ENCODE peak calls at places on chromosomes 12 and 14, in eight cellular contexts. B, S, M, I, E, C, Q and U are unnamed samples.

GRCh38 chr14:99968931-99969330 is 96.3 kb upstream of the EVL start:
- DNase-seq in S (peak; percentile 76), B (no peak), Q (peak; percentile 16), M (no peak), I (no peak), E (no peak), C (no peak), U (no peak)

GRCh38 chr12:113610698-113611097 is 139.0 kb upstream of the LHX5 start:
- DNase-seq in S (no peak), B (no peak), E (no peak), M (no peak), Q (no peak), C (no peak), I (no peak), U (no peak)

GRCh38 chr14:65413739-65414045 is 1.2 kb downstream of the FUT8 start:
- DNase-seq in B (peak; percentile 81), M (no peak), C (no peak), S (no peak), E (no peak), I (no peak), Q (no peak), U (no peak)

GRCh38 chr12:96774501-96775256 is 132.4 kb upstream of the NEDD1 start:
- DNase-seq in S (peak; percentile 49), B (no peak), M (no peak), C (no peak), E (no peak), I (no peak), Q (no peak), U (peak; percentile 79)

GRCh38 chr12:95996034-95996658 is at the start of gene HAL:
- DNase-seq in M (peak; percentile 52), B (no peak), Q (no peak), S (no peak), C (no peak), I (peak; percentile 54), E (no peak), U (no peak)

GRCh38 chr12:131084341-131085011 is 130.8 kb downstream of the ADGRD1 start:
- DNase-seq in I (no peak), S (no peak), E (peak; percentile 3), B (no peak), M (no peak), Q (no peak), C (no peak), U (no peak)

GRCh38 chr14:87896393-87897380 is 96.3 kb downstream of the GALC start:
- DNase-seq in Q (peak; percentile 37), E (no peak), S (peak; percentile 52), B (peak; percentile 22), I (peak; percentile 46), M (peak; percentile 77), C (peak; percentile 24), U (no peak)

GRCh38 chr12:121748571-121749265 is 36.2 kb downstream of the TMEM120B start:
- DNase-seq in Q (no peak), E (no peak), S (peak; percentile 86), I (peak; percentile 83), B (no peak), C (no peak), M (peak; percentile 88), U (peak; percentile 19)

GRCh38 chr14:77761205-77761931 is 412 bp upstream of the SNW1 start:
- DNase-seq in S (peak; percentile 24), I (peak; percentile 50), C (no peak), B (peak; percentile 97), E (no peak), M (peak; percentile 11), Q (no peak), U (peak; percentile 27)

GRCh38 chr12:10212623-10213131 is at the start of gene GABARAPL1:
- DNase-seq in Q (peak; percentile 76), S (peak; percentile 61), M (peak; percentile 92), E (peak; percentile 89), I (peak; percentile 91), C (peak; percentile 39), B (peak; percentile 67), U (peak; percentile 66)

GRCh38 chr12:95168746-95169145 is 48.5 kb downstream of the FGD6 start:
- DNase-seq in B (peak; percentile 28), I (no peak), Q (no peak), S (peak; percentile 35), M (no peak), E (no peak), C (no peak), U (no peak)

GRCh38 chr12:48613321-48613720 is 43.5 kb upstream of the LALBA start:
- DNase-seq in Q (no peak), I (no peak), B (no peak), E (no peak), S (no peak), C (no peak), M (no peak), U (no peak)

GRCh38 chr12:48618541-48618940 is 48.7 kb upstream of the LALBA start:
- DNase-seq in Q (peak; percentile 60), B (peak; percentile 61), M (peak; percentile 89), S (peak; percentile 45), I (peak; percentile 87), C (peak; percentile 75), E (peak; percentile 62), U (peak; percentile 39)

DNA sequence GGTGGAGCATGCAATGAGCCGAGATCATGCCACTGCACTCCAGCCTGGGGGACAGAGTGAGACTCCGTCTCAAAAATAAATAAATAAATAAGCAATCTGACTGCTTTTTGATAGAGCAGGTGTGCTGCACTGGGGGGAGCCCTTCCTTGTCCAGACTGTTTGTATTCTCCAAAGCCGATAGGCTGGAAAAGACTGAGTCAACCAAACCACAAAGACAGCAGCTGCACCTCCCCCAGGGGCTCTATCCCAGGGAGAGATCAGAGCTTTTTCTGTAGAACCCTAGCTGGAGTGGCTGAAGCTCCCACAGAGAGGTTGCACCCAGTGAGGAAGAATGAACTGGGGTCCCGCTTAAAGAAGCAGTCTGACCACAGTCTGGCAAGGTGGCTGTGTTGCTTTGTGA is 45.8 kb upstream of the LALBA start:
- DNase-seq in C (peak; percentile 23), S (no peak), I (no peak), Q (peak; percentile 35), E (no peak), M (no peak), B (no peak), U (no peak)
- H3K4me3 ChIP-seq in C (no peak overlapping the region), S (no peak overlapping the region), I (no peak overlapping the region), Q (no peak overlapping the region), E (no peak overlapping the region), M (no peak overlapping the region), B (no peak overlapping the region), U (no peak overlapping the region)

GRCh38 chr14:49160983-49161382 is 425.2 kb downstream of the RPS29 start:
- DNase-seq in E (no peak), Q (no peak), M (no peak), I (no peak), S (no peak), C (no peak), B (no peak), U (no peak)
- H3K9me3 ChIP-seq in E (no peaks in the 10 kb centered on the region), Q (peaks cover 10% of the 10 kb centered on the region), M (no peaks in the 10 kb centered on the region), I (no peaks in the 10 kb centered on the region), S (no peaks in the 10 kb centered on the region), C (no peaks in the 10 kb centered on the region), B (no peaks in the 10 kb centered on the region), U (no peaks in the 10 kb centered on the region)

DNA sequence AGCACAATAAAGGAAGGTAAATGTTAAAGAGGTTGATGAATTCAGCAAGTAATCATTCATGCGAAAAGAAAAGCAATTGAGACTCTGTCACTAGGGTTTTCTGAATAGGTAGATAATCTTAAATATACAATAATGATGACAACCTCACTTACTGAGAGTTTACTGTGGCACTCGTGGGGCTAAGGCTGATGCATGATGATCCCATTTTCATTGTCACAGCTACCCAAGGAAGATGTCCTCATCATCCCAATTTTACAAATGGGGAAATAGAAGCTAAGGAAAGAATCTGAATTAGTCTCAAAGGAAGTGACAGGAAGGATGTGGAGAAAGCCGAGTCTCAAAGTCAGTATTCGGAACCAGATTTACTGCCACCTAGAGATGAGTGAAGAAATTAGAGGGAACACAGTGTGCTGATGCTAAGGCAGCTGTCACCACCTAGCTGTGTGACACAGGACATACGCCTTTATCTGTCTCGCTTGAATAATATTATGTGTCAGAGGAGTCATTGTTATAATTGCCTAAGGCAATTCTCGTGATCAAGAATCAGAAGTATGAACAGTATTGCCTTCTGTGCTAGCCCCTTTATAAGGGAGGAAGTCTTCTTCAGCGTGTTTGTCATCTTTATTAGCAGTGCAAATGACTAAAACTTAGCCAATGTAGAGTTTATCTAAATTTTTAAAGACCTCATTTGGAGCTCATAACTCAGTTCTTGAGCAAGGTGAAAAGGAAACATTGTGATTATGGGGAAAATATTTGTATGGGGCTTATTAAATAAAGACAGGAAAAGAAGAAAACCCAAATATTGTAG is 63.2 kb downstream of the ERGIC2 start:
- DNase-seq in Q (peak; percentile 52), S (peak; percentile 36), C (peak; percentile 54), M (peak; percentile 71), E (peak; percentile 55), I (peak; percentile 71), B (peak; percentile 76), U (peak; percentile 42)
- H3K4me3 ChIP-seq in Q (no peak overlapping the region), S (no peak overlapping the region), C (no peak overlapping the region), M (no peak overlapping the region), E (no peak overlapping the region), I (no peak overlapping the region), B (no peak overlapping the region), U (no peak overlapping the region)

GRCh38 chr12:34398706-34399630 is 376.7 kb downstream of the ALG10 start:
- DNase-seq in M (peak; percentile 2), I (peak; percentile 1), B (no peak), S (no peak), Q (no peak), C (no peak), E (no peak), U (no peak)
- H3K9me3 ChIP-seq in M (no peaks in the 10 kb centered on the region), I (peaks cover 42% of the 10 kb centered on the region), B (no peaks in the 10 kb centered on the region), S (peaks cover 32% of the 10 kb centered on the region), Q (peaks cover 47% of the 10 kb centered on the region), C (no peaks in the 10 kb centered on the region), E (peaks cover 8% of the 10 kb centered on the region), U (no peaks in the 10 kb centered on the region)

GRCh38 chr14:29926228-29926627 is 1.4 kb downstream of the PRKD1 start:
- DNase-seq in I (no peak), M (no peak), Q (no peak), S (no peak), B (no peak), E (no peak), C (no peak), U (no peak)
- H3K4me3 ChIP-seq in I (no peak overlapping the region), M (peak overlapping the region; percentile 88), Q (no peak overlapping the region), S (peak overlapping the region; percentile 92), B (peak overlapping the region; percentile 57), E (no peak overlapping the region), C (no peak overlapping the region), U (peak overlapping the region; percentile 57)